ENCODE peak calls at places on chromosomes 6 and 20, in seven cellular contexts. W, Z, I, K, Y, O and T are unnamed samples.

GRCh38 chr20:7976015-7976414 is 35.8 kb upstream of the HAO1 start:
- DNase-seq in Y (no peak), O (no peak), K (no peak), Z (peak; percentile 30), I (no peak), W (no peak), T (peak; percentile 28)

GRCh38 chr6:157597461-157598312 is 216.7 kb downstream of the ZDHHC14 start:
- DNase-seq in Z (peak; percentile 51), K (peak; percentile 69), W (peak; percentile 46), Y (peak; percentile 37), O (peak; percentile 20), I (peak; percentile 57), T (peak; percentile 22)

GRCh38 chr20:19784511-19785172 is 26.6 kb downstream of the RIN2 start:
- DNase-seq in O (peak; percentile 66), Z (peak; percentile 91), K (peak; percentile 89), I (peak; percentile 91), Y (peak; percentile 31), W (peak; percentile 93), T (peak; percentile 89)

GRCh38 chr6:38114976-38115632 is 295.6 kb downstream of the ZFAND3 start:
- DNase-seq in Y (no peak), O (no peak), K (no peak), I (no peak), W (no peak), Z (peak; percentile 75), T (peak; percentile 68)

GRCh38 chr6:25961619-25962367 is 809 bp upstream of the TRIM38 start:
- DNase-seq in W (no peak), K (peak; percentile 9), O (no peak), Z (no peak), Y (no peak), I (no peak), T (no peak)

GRCh38 chr6:156808287-156808686 is 31.1 kb downstream of the ARID1B start:
- DNase-seq in Z (no peak), I (peak; percentile 37), W (peak; percentile 57), Y (no peak), K (peak; percentile 49), O (no peak), T (no peak)

GRCh38 chr6:73585566-73586415 is 65.0 kb upstream of the EEF1A1 start:
- DNase-seq in Z (peak; percentile 64), K (peak; percentile 70), O (no peak), I (peak; percentile 91), Y (no peak), W (peak; percentile 27), T (peak; percentile 69)

GRCh38 chr6:40986871-40987270 is 52.1 kb downstream of the UNC5CL start:
- DNase-seq in Z (no peak), I (no peak), O (no peak), K (no peak), Y (no peak), W (no peak), T (no peak)

GRCh38 chr6:113927001-113927400 is 43.9 kb downstream of the HDAC2 start:
- DNase-seq in I (peak; percentile 28), Z (no peak), K (no peak), Y (no peak), W (peak; percentile 11), O (no peak), T (peak; percentile 35)

GRCh38 chr20:31719644-31720485 is 2.8 kb downstream of the BCL2L1 start:
- DNase-seq in K (peak; percentile 90), Y (no peak), I (no peak), W (no peak), O (no peak), Z (no peak), T (peak; percentile 37)

GRCh38 chr6:121437861-121438651 is 2.6 kb downstream of the GJA1 start:
- DNase-seq in Z (peak; percentile 88), I (peak; percentile 74), K (peak; percentile 95), W (peak; percentile 32), O (no peak), Y (peak; percentile 15), T (peak; percentile 86)

GRCh38 chr6:46437671-46438221 is 53.5 kb downstream of the RCAN2 start:
- DNase-seq in K (no peak), Y (no peak), I (no peak), Z (no peak), O (no peak), W (peak; percentile 63), T (no peak)

GRCh38 chr6:39426057-39426592 is 103.6 kb upstream of the KCNK16 start:
- DNase-seq in Z (peak; percentile 83), W (no peak), O (no peak), I (peak; percentile 95), K (no peak), Y (no peak), T (peak; percentile 85)

GRCh38 chr6:131013495-131013894 is 49.5 kb downstream of the EPB41L2 start:
- DNase-seq in K (no peak), Y (no peak), Z (no peak), O (no peak), W (no peak), I (peak; percentile 91), T (no peak)

GRCh38 chr6:104789770-104790190 is 69.9 kb downstream of the HACE1 start:
- DNase-seq in O (no peak), K (peak; percentile 41), I (peak; percentile 52), Y (no peak), W (peak; percentile 17), Z (peak; percentile 43), T (peak; percentile 65)

GRCh38 chr6:46236752-46237151 is 66.0 kb upstream of the ENPP5 start:
- DNase-seq in W (no peak), Z (no peak), I (no peak), O (no peak), K (no peak), Y (no peak), T (no peak)

GRCh38 chr6:119280080-119280479 is 69.5 kb downstream of the MAN1A1 start:
- DNase-seq in W (no peak), Z (no peak), Y (no peak), K (no peak), O (no peak), I (no peak), T (no peak)

GRCh38 chr20:51628533-51629398 is 86.2 kb upstream of the NFATC2 start:
- DNase-seq in W (no peak), Y (no peak), I (peak; percentile 93), O (no peak), K (no peak), Z (peak; percentile 20), T (peak; percentile 12)

GRCh38 chr20:1900321-1900791 is 5.1 kb downstream of the SIRPA start:
- DNase-seq in W (peak; percentile 82), Y (peak; percentile 23), Z (peak; percentile 76), O (peak; percentile 61), I (peak; percentile 78), K (peak; percentile 93), T (peak; percentile 66)

DNA sequence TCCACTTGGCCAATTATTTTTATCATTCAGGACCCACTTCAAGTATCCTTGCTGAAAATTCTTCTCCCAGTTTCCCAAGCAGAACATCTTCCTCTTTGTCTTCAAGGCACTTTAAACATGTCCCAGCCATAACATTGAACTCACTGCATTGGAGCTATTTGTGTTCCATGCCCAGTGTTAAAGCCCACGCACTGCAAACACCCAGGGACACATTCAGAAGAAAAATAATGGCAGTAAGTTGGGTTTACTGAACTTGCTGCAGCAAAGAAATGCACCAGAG is 1.6 kb upstream of the APMAP start:
- DNase-seq in Z (no peak), W (no peak), O (no peak), I (no peak), K (no peak), Y (no peak), T (no peak)
- H3K4me3 ChIP-seq in Z (no peak overlapping the region), W (no peak overlapping the region), O (no peak overlapping the region), I (no peak overlapping the region), K (no peak overlapping the region), Y (no peak overlapping the region), T (no peak overlapping the region)

GRCh38 chr6:36886948-36887347 is 1.2 kb downstream of the C6orf89 start:
- DNase-seq in W (no peak), O (no peak), Y (no peak), Z (no peak), K (no peak), I (no peak), T (no peak)

GRCh38 chr6:36888115-36888643 is 2.4 kb downstream of the C6orf89 start:
- DNase-seq in I (no peak), K (no peak), W (no peak), Z (no peak), O (no peak), Y (no peak), T (no peak)

GRCh38 chr6:36885461-36886401 is at the start of gene C6orf89:
- DNase-seq in K (peak; percentile 99), Z (peak; percentile 97), Y (peak; percentile 96), O (peak; percentile 97), I (peak; percentile 96), W (peak; percentile 99), T (peak; percentile 89)

GRCh38 chr6:36890264-36890663 is 4.5 kb downstream of the C6orf89 start:
- DNase-seq in W (no peak), Z (no peak), I (no peak), K (no peak), O (no peak), Y (no peak), T (no peak)

GRCh38 chr6:36888654-36889481 is 3.1 kb downstream of the C6orf89 start:
- DNase-seq in W (peak; percentile 8), Y (no peak), K (no peak), Z (no peak), I (no peak), O (no peak), T (no peak)
- H3K4me3 ChIP-seq in W (no peak overlapping the region), Y (no peak overlapping the region), K (no peak overlapping the region), Z (no peak overlapping the region), I (no peak overlapping the region), O (no peak overlapping the region), T (no peak overlapping the region)

DNA sequence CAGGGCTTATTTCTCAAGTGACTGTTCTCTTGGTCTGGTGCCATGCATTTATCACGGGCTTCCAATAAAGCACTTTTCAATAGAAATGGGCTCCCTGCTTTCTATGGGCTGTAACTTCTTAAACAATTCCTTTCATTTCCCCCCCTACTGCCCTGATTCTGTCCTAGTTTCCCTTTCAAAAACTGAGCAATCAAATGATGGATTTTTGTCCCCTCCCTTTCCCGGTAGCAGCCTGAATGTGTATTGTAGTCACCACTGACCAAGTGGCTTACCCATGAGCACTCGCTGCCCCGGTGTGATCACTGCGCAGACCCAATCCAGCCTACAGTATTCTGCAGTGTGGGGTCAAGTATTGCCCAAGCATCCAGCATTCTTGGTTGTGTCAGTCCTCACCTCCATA is 13.8 kb downstream of the RPS10 start:
- DNase-seq in W (no peak), O (no peak), Z (no peak), Y (no peak), I (no peak), K (no peak), T (no peak)
- H3K4me3 ChIP-seq in W (no peak overlapping the region), O (no peak overlapping the region), Z (no peak overlapping the region), Y (no peak overlapping the region), I (no peak overlapping the region), K (no peak overlapping the region), T (no peak overlapping the region)

GRCh38 chr20:47196091-47197081 is 160.1 kb downstream of the ZMYND8 start:
- DNase-seq in W (peak; percentile 82), O (peak; percentile 69), Y (peak; percentile 73), I (peak; percentile 63), K (peak; percentile 94), Z (peak; percentile 67), T (peak; percentile 38)
- H3K4me3 ChIP-seq in W (no peak overlapping the region), O (no peak overlapping the region), Y (no peak overlapping the region), I (no peak overlapping the region), K (no peak overlapping the region), Z (no peak overlapping the region), T (no peak overlapping the region)

GRCh38 chr6:167494698-167495435 is 170.0 kb downstream of the TTLL2 start:
- DNase-seq in I (no peak), O (no peak), W (no peak), Z (no peak), Y (no peak), K (no peak), T (no peak)
- H3K4me3 ChIP-seq in I (no peak overlapping the region), O (no peak overlapping the region), W (no peak overlapping the region), Z (no peak overlapping the region), Y (no peak overlapping the region), K (no peak overlapping the region), T (no peak overlapping the region)